ENCODE peak calls at places on chromosomes 4 and X, in ten cellular contexts. One of them, this sample, is unnamed.

GRCh38 chrX:101478366-101478765 is 6.9 kb upstream of the ARMCX4 start:
- DNase-seq in heart left ventricle: no peak
- DNase-seq in psoas muscle: no peak
- DNase-seq in left ventricle myocardium inferior: no peak
- DNase-seq in AG04450: no peak
- DNase-seq in fibroblast of pulmonary artery: peak; percentile 21
- DNase-seq in breast epithelium: no peak
- DNase-seq in astrocyte of the spinal cord: no peak
- DNase-seq in dorsolateral prefrontal cortex: no peak
- DNase-seq in choroid plexus epithelial cell: peak; percentile 45
- DNase-seq in this sample: no peak

GRCh38 chrX:108312011-108312410 is 126.2 kb downstream of the COL4A6 start:
- DNase-seq in heart left ventricle: no peak
- DNase-seq in psoas muscle: no peak
- DNase-seq in left ventricle myocardium inferior: no peak
- DNase-seq in AG04450: no peak
- DNase-seq in fibroblast of pulmonary artery: no peak
- DNase-seq in breast epithelium: no peak
- DNase-seq in astrocyte of the spinal cord: no peak
- DNase-seq in dorsolateral prefrontal cortex: no peak
- DNase-seq in choroid plexus epithelial cell: no peak
- DNase-seq in this sample: peak; percentile 47

GRCh38 chrX:6448003-6448402 is 86.9 kb downstream of the VCX3A start:
- DNase-seq in heart left ventricle: no peak
- DNase-seq in psoas muscle: no peak
- DNase-seq in left ventricle myocardium inferior: no peak
- DNase-seq in AG04450: no peak
- DNase-seq in fibroblast of pulmonary artery: no peak
- DNase-seq in breast epithelium: no peak
- DNase-seq in astrocyte of the spinal cord: peak; percentile 22
- DNase-seq in dorsolateral prefrontal cortex: peak; percentile 24
- DNase-seq in choroid plexus epithelial cell: no peak
- DNase-seq in this sample: no peak

GRCh38 chr4:21656832-21657231 is 291.7 kb downstream of the KCNIP4 start:
- DNase-seq in heart left ventricle: no peak
- DNase-seq in psoas muscle: no peak
- DNase-seq in left ventricle myocardium inferior: no peak
- DNase-seq in AG04450: no peak
- DNase-seq in fibroblast of pulmonary artery: peak; percentile 64
- DNase-seq in breast epithelium: no peak
- DNase-seq in astrocyte of the spinal cord: peak; percentile 74
- DNase-seq in dorsolateral prefrontal cortex: no peak
- DNase-seq in choroid plexus epithelial cell: peak; percentile 95
- DNase-seq in this sample: peak; percentile 7

GRCh38 chr4:94451051-94451404 is 714 bp upstream of the PDLIM5 start:
- DNase-seq in heart left ventricle: no peak
- DNase-seq in psoas muscle: no peak
- DNase-seq in left ventricle myocardium inferior: no peak
- DNase-seq in AG04450: no peak
- DNase-seq in fibroblast of pulmonary artery: no peak
- DNase-seq in breast epithelium: no peak
- DNase-seq in astrocyte of the spinal cord: no peak
- DNase-seq in dorsolateral prefrontal cortex: no peak
- DNase-seq in choroid plexus epithelial cell: no peak
- DNase-seq in this sample: no peak

GRCh38 chr4:73586040-73586439 is 34.2 kb downstream of the RASSF6 start:
- DNase-seq in heart left ventricle: no peak
- DNase-seq in psoas muscle: no peak
- DNase-seq in left ventricle myocardium inferior: no peak
- DNase-seq in AG04450: no peak
- DNase-seq in fibroblast of pulmonary artery: no peak
- DNase-seq in breast epithelium: no peak
- DNase-seq in astrocyte of the spinal cord: no peak
- DNase-seq in dorsolateral prefrontal cortex: no peak
- DNase-seq in choroid plexus epithelial cell: no peak
- DNase-seq in this sample: no peak

GRCh38 chrX:39998636-39999406 is 98.9 kb downstream of the BCOR start:
- DNase-seq in heart left ventricle: no peak
- DNase-seq in psoas muscle: no peak
- DNase-seq in left ventricle myocardium inferior: no peak
- DNase-seq in AG04450: no peak
- DNase-seq in fibroblast of pulmonary artery: no peak
- DNase-seq in breast epithelium: no peak
- DNase-seq in astrocyte of the spinal cord: no peak
- DNase-seq in dorsolateral prefrontal cortex: no peak
- DNase-seq in choroid plexus epithelial cell: no peak
- DNase-seq in this sample: no peak

GRCh38 chr4:148239406-148239805 is 202.8 kb downstream of the NR3C2 start:
- DNase-seq in heart left ventricle: no peak
- DNase-seq in psoas muscle: no peak
- DNase-seq in left ventricle myocardium inferior: no peak
- DNase-seq in AG04450: no peak
- DNase-seq in fibroblast of pulmonary artery: no peak
- DNase-seq in breast epithelium: no peak
- DNase-seq in astrocyte of the spinal cord: no peak
- DNase-seq in dorsolateral prefrontal cortex: no peak
- DNase-seq in choroid plexus epithelial cell: no peak
- DNase-seq in this sample: no peak

GRCh38 chr4:95180531-95181315 is 368.1 kb downstream of the UNC5C start:
- DNase-seq in heart left ventricle: no peak
- DNase-seq in psoas muscle: no peak
- DNase-seq in left ventricle myocardium inferior: no peak
- DNase-seq in AG04450: no peak
- DNase-seq in fibroblast of pulmonary artery: no peak
- DNase-seq in breast epithelium: no peak
- DNase-seq in astrocyte of the spinal cord: no peak
- DNase-seq in dorsolateral prefrontal cortex: no peak
- DNase-seq in choroid plexus epithelial cell: no peak
- DNase-seq in this sample: no peak

GRCh38 chrX:96372313-96373046 is 312.2 kb upstream of the DIAPH2 start:
- DNase-seq in heart left ventricle: peak; percentile 5
- DNase-seq in psoas muscle: no peak
- DNase-seq in left ventricle myocardium inferior: no peak
- DNase-seq in AG04450: peak; percentile 24
- DNase-seq in fibroblast of pulmonary artery: peak; percentile 79
- DNase-seq in breast epithelium: no peak
- DNase-seq in astrocyte of the spinal cord: peak; percentile 57
- DNase-seq in dorsolateral prefrontal cortex: peak; percentile 10
- DNase-seq in choroid plexus epithelial cell: peak; percentile 80
- DNase-seq in this sample: peak; percentile 80

GRCh38 chr4:112361181-112361791 is 64.1 kb downstream of the ALPK1 start:
- DNase-seq in heart left ventricle: no peak
- DNase-seq in psoas muscle: no peak
- DNase-seq in left ventricle myocardium inferior: no peak
- DNase-seq in AG04450: no peak
- DNase-seq in fibroblast of pulmonary artery: peak; percentile 7
- DNase-seq in breast epithelium: no peak
- DNase-seq in astrocyte of the spinal cord: peak; percentile 70
- DNase-seq in dorsolateral prefrontal cortex: no peak
- DNase-seq in choroid plexus epithelial cell: peak; percentile 83
- DNase-seq in this sample: peak; percentile 7

GRCh38 chrX:39609941-39610340 is 487.8 kb downstream of the BCOR start:
- DNase-seq in heart left ventricle: no peak
- DNase-seq in psoas muscle: no peak
- DNase-seq in left ventricle myocardium inferior: no peak
- DNase-seq in AG04450: no peak
- DNase-seq in fibroblast of pulmonary artery: no peak
- DNase-seq in breast epithelium: no peak
- DNase-seq in astrocyte of the spinal cord: no peak
- DNase-seq in dorsolateral prefrontal cortex: no peak
- DNase-seq in choroid plexus epithelial cell: no peak
- DNase-seq in this sample: no peak

GRCh38 chrX:9789555-9789954 is 3.3 kb downstream of the SHROOM2 start:
- DNase-seq in heart left ventricle: no peak
- DNase-seq in psoas muscle: no peak
- DNase-seq in left ventricle myocardium inferior: no peak
- DNase-seq in AG04450: no peak
- DNase-seq in fibroblast of pulmonary artery: no peak
- DNase-seq in breast epithelium: no peak
- DNase-seq in astrocyte of the spinal cord: no peak
- DNase-seq in dorsolateral prefrontal cortex: no peak
- DNase-seq in choroid plexus epithelial cell: no peak
- DNase-seq in this sample: no peak

GRCh38 chrX:71111141-71111843 is at the start of gene IL2RG:
- DNase-seq in heart left ventricle: no peak
- DNase-seq in psoas muscle: no peak
- DNase-seq in left ventricle myocardium inferior: no peak
- DNase-seq in AG04450: no peak
- DNase-seq in fibroblast of pulmonary artery: no peak
- DNase-seq in breast epithelium: no peak
- DNase-seq in astrocyte of the spinal cord: no peak
- DNase-seq in dorsolateral prefrontal cortex: no peak
- DNase-seq in choroid plexus epithelial cell: no peak
- DNase-seq in this sample: no peak

GRCh38 chr4:156969136-156969535 is 2.5 kb downstream of the PDGFC start:
- DNase-seq in heart left ventricle: no peak
- DNase-seq in psoas muscle: no peak
- DNase-seq in left ventricle myocardium inferior: no peak
- DNase-seq in AG04450: no peak
- DNase-seq in fibroblast of pulmonary artery: no peak
- DNase-seq in breast epithelium: no peak
- DNase-seq in astrocyte of the spinal cord: no peak
- DNase-seq in dorsolateral prefrontal cortex: no peak
- DNase-seq in choroid plexus epithelial cell: no peak
- DNase-seq in this sample: no peak

GRCh38 chr4:156970501-156971167 is 965 bp downstream of the PDGFC start:
- DNase-seq in heart left ventricle: peak; percentile 44
- DNase-seq in psoas muscle: peak; percentile 81
- DNase-seq in left ventricle myocardium inferior: peak; percentile 55
- DNase-seq in AG04450: no peak
- DNase-seq in fibroblast of pulmonary artery: peak; percentile 77
- DNase-seq in breast epithelium: peak; percentile 57
- DNase-seq in astrocyte of the spinal cord: no peak
- DNase-seq in dorsolateral prefrontal cortex: peak; percentile 44
- DNase-seq in choroid plexus epithelial cell: peak; percentile 72
- DNase-seq in this sample: peak; percentile 74

GRCh38 chr4:156971623-156972369 is at the start of gene PDGFC:
- DNase-seq in heart left ventricle: peak; percentile 70
- DNase-seq in psoas muscle: peak; percentile 86
- DNase-seq in left ventricle myocardium inferior: peak; percentile 79
- DNase-seq in AG04450: no peak
- DNase-seq in fibroblast of pulmonary artery: peak; percentile 66
- DNase-seq in breast epithelium: peak; percentile 53
- DNase-seq in astrocyte of the spinal cord: peak; percentile 83
- DNase-seq in dorsolateral prefrontal cortex: peak; percentile 37
- DNase-seq in choroid plexus epithelial cell: peak; percentile 77
- DNase-seq in this sample: peak; percentile 52

GRCh38 chr4:156972370-156972980 is 876 bp upstream of the PDGFC start:
- DNase-seq in heart left ventricle: no peak
- DNase-seq in psoas muscle: no peak
- DNase-seq in left ventricle myocardium inferior: no peak
- DNase-seq in AG04450: no peak
- DNase-seq in fibroblast of pulmonary artery: no peak
- DNase-seq in breast epithelium: no peak
- DNase-seq in astrocyte of the spinal cord: peak; percentile 62
- DNase-seq in dorsolateral prefrontal cortex: no peak
- DNase-seq in choroid plexus epithelial cell: peak; percentile 79
- DNase-seq in this sample: no peak

DNA sequence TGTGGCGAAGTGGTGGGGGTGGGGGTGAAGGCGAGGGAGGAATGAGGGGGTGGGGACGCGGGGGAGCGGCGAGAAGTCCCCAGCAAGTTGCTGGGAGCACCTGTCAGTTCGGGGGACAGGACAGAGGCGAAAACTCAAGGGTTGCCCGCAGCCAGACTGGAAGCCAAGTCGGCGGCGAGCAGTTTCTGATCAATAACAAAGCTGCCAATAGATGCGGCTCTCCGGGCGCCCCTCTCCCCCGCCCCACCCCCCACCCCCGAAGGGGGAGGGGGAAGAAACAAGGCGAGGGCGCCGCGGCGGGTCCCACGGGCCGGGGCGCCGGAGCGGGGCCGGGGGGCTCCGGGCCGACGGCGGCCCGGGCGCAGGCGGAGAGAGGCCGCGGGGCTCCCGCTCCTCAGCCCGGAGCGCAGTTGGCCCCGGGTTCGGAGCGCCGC is 414 bp downstream of the PDGFC start:
- DNase-seq in heart left ventricle: peak; percentile 25
- DNase-seq in psoas muscle: peak; percentile 51
- DNase-seq in left ventricle myocardium inferior: peak; percentile 24
- DNase-seq in AG04450: no peak
- DNase-seq in fibroblast of pulmonary artery: no peak
- DNase-seq in breast epithelium: no peak
- DNase-seq in astrocyte of the spinal cord: no peak
- DNase-seq in dorsolateral prefrontal cortex: no peak
- DNase-seq in choroid plexus epithelial cell: no peak
- DNase-seq in this sample: no peak
- H3K4me3 ChIP-seq in heart left ventricle: peak overlapping the region; percentile 83
- H3K4me3 ChIP-seq in psoas muscle: peak overlapping the region; percentile 84
- H3K4me3 ChIP-seq in left ventricle myocardium inferior: peak overlapping the region; percentile 80
- H3K4me3 ChIP-seq in AG04450: peak overlapping the region; percentile 94
- H3K4me3 ChIP-seq in fibroblast of pulmonary artery: peak overlapping the region; percentile 88
- H3K4me3 ChIP-seq in breast epithelium: peak overlapping the region; percentile 80
- H3K4me3 ChIP-seq in astrocyte of the spinal cord: peak overlapping the region; percentile 60
- H3K4me3 ChIP-seq in dorsolateral prefrontal cortex: peak overlapping the region; percentile 85
- H3K4me3 ChIP-seq in choroid plexus epithelial cell: peak overlapping the region; percentile 72
- H3K4me3 ChIP-seq in this sample: peak overlapping the region; percentile 87

DNA sequence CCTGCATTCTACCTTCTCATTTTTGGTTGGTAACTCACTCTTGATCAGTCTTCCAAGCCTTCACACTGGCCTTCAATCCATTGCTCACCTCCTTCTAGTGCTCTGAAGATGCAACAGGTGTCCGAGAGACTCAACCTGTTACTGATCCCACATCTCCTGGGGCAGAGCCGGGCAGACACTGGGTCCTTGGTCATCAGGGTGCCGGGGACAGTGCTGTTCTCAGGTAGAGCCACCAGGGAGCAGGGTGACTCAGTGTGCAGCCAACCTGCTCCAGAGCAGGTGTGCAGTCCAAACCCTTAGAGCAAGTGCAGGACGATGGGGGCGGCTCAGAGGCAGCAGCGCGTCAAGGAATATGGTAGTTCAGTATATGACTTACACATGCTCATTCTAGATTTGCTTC is 188.4 kb downstream of the DHX15 start:
- DNase-seq in heart left ventricle: no peak
- DNase-seq in psoas muscle: no peak
- DNase-seq in left ventricle myocardium inferior: no peak
- DNase-seq in AG04450: no peak
- DNase-seq in fibroblast of pulmonary artery: no peak
- DNase-seq in breast epithelium: no peak
- DNase-seq in astrocyte of the spinal cord: no peak
- DNase-seq in dorsolateral prefrontal cortex: no peak
- DNase-seq in choroid plexus epithelial cell: no peak
- DNase-seq in this sample: no peak
- TF ChIP-seq CTCF in heart left ventricle: no peak
- TF ChIP-seq CTCF in psoas muscle: no peak
- TF ChIP-seq CTCF in left ventricle myocardium inferior: no peak
- TF ChIP-seq CTCF in AG04450: no peak
- TF ChIP-seq CTCF in fibroblast of pulmonary artery: no peak
- TF ChIP-seq CTCF in breast epithelium: no peak
- TF ChIP-seq CTCF in astrocyte of the spinal cord: no peak
- TF ChIP-seq CTCF in dorsolateral prefrontal cortex: no peak
- TF ChIP-seq CTCF in choroid plexus epithelial cell: no peak
- TF ChIP-seq CTCF in this sample: no peak

GRCh38 chr4:24364852-24365251 is 219.5 kb downstream of the DHX15 start:
- DNase-seq in heart left ventricle: no peak
- DNase-seq in psoas muscle: no peak
- DNase-seq in left ventricle myocardium inferior: no peak
- DNase-seq in AG04450: no peak
- DNase-seq in fibroblast of pulmonary artery: no peak
- DNase-seq in breast epithelium: no peak
- DNase-seq in astrocyte of the spinal cord: no peak
- DNase-seq in dorsolateral prefrontal cortex: no peak
- DNase-seq in choroid plexus epithelial cell: no peak
- DNase-seq in this sample: no peak
- H3K4me3 ChIP-seq in heart left ventricle: no peak overlapping the region
- H3K4me3 ChIP-seq in psoas muscle: no peak overlapping the region
- H3K4me3 ChIP-seq in left ventricle myocardium inferior: no peak overlapping the region
- H3K4me3 ChIP-seq in AG04450: no peak overlapping the region
- H3K4me3 ChIP-seq in fibroblast of pulmonary artery: no peak overlapping the region
- H3K4me3 ChIP-seq in breast epithelium: no peak overlapping the region
- H3K4me3 ChIP-seq in astrocyte of the spinal cord: no peak overlapping the region
- H3K4me3 ChIP-seq in dorsolateral prefrontal cortex: no peak overlapping the region
- H3K4me3 ChIP-seq in choroid plexus epithelial cell: no peak overlapping the region
- H3K4me3 ChIP-seq in this sample: no peak overlapping the region

GRCh38 chrX:443676-444210 is 57.0 kb upstream of the PPP2R3B start:
- DNase-seq in heart left ventricle: no peak
- DNase-seq in psoas muscle: peak; percentile 4
- DNase-seq in left ventricle myocardium inferior: no peak
- DNase-seq in AG04450: no peak
- DNase-seq in fibroblast of pulmonary artery: no peak
- DNase-seq in breast epithelium: no peak
- DNase-seq in astrocyte of the spinal cord: no peak
- DNase-seq in dorsolateral prefrontal cortex: no peak
- DNase-seq in choroid plexus epithelial cell: no peak
- DNase-seq in this sample: no peak
- TF ChIP-seq CTCF in heart left ventricle: no peak
- TF ChIP-seq CTCF in psoas muscle: no peak
- TF ChIP-seq CTCF in left ventricle myocardium inferior: no peak
- TF ChIP-seq CTCF in AG04450: no peak
- TF ChIP-seq CTCF in fibroblast of pulmonary artery: no peak
- TF ChIP-seq CTCF in breast epithelium: no peak
- TF ChIP-seq CTCF in astrocyte of the spinal cord: no peak
- TF ChIP-seq CTCF in dorsolateral prefrontal cortex: no peak
- TF ChIP-seq CTCF in choroid plexus epithelial cell: no peak
- TF ChIP-seq CTCF in this sample: no peak

This sample was measured in fibroblast of the aortic adventitia.